ENCODE peak calls at places on chromosomes 11 and 22, in four cellular contexts. N is natural killer cell, Z is endothelial cell, B is B cell. R is an unnamed sample.

GRCh38 chr11:94544832-94545640 is 1.3 kb downstream of the FUT4 start:
- DNase-seq in N (peak), Z (no peak), B (no peak), R (peak)

GRCh38 chr11:43197357-43197756 is 114.4 kb upstream of the API5 start:
- DNase-seq in N (no peak), Z (no peak), B (no peak), R (no peak)

GRCh38 chr11:13303668-13304649 is 26.4 kb downstream of the BMAL1 start:
- DNase-seq in N (no peak), Z (no peak), B (no peak), R (no peak)

GRCh38 chr22:39490135-39490798 is 11.8 kb upstream of the MIEF1 start:
- DNase-seq in N (peak), Z (peak), B (peak), R (no peak)

GRCh38 chr22:40922484-40923303 is 28.5 kb upstream of the RBX1 start:
- DNase-seq in N (no peak), Z (peak), B (no peak), R (no peak)

GRCh38 chr22:17131686-17132085 is 10.5 kb upstream of the TMEM121B start:
- DNase-seq in N (no peak), Z (no peak), B (no peak), R (no peak)

GRCh38 chr11:43923327-43924111 is 18.9 kb upstream of the C11orf96 start:
- DNase-seq in N (no peak), Z (no peak), B (no peak), R (no peak)

GRCh38 chr11:72649215-72649976 is 24.8 kb downstream of the PDE2A start:
- DNase-seq in N (no peak), Z (no peak), B (no peak), R (no peak)

GRCh38 chr22:44935724-44936123 is 74.1 kb downstream of the PHF21B start:
- DNase-seq in N (no peak), Z (no peak), B (no peak), R (no peak)

GRCh38 chr11:45400594-45400993 is 114.5 kb upstream of the SYT13 start:
- DNase-seq in N (no peak), Z (no peak), B (no peak), R (no peak)

GRCh38 chr11:38538866-38539651 is 1941.0 kb upstream of the RAG2 start:
- DNase-seq in N (no peak), Z (no peak), B (no peak), R (no peak)

DNA sequence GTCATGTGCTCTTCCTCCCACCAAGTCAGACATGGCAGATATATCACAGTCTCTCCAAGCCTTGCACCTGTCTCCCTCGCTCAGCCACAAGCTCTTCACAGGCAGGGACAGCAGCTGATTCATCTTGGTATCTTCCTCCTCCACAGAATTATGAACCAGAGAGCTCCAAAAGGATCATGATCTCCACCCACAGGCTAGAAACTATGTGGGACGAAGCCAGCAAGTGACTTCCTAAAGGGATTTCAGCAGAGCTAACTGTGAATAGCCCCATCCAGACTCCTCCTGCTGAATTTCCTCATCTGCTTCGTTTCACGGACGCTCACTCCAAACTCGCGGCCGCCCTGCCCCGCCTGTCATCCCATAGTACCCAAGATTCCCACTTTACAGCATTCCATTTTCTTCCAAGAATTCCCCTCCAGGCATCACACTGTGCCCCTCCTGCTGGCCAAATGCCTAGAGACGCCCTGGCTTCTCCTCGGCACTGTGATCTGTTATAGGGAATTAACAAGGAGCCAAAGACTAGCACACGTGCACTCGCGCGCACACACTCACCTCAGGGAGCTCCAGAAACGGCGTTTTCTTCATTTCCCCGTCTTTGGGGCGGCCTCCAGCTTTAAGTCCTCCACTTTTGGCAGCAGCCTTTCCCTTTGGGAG is 35.7 kb downstream of the SPATA19 start:
- DNase-seq in N (no peak), Z (no peak), B (no peak), R (no peak)
- TF ChIP-seq CTCF in N (no peak), Z (no peak), B (no peak), R (no peak)

GRCh38 chr11:6030658-6031057 is at the start of gene OR56A1:
- DNase-seq in N (no peak), Z (no peak), B (no peak), R (no peak)
- TF ChIP-seq CTCF in N (no peak), Z (no peak), B (no peak), R (no peak)

DNA sequence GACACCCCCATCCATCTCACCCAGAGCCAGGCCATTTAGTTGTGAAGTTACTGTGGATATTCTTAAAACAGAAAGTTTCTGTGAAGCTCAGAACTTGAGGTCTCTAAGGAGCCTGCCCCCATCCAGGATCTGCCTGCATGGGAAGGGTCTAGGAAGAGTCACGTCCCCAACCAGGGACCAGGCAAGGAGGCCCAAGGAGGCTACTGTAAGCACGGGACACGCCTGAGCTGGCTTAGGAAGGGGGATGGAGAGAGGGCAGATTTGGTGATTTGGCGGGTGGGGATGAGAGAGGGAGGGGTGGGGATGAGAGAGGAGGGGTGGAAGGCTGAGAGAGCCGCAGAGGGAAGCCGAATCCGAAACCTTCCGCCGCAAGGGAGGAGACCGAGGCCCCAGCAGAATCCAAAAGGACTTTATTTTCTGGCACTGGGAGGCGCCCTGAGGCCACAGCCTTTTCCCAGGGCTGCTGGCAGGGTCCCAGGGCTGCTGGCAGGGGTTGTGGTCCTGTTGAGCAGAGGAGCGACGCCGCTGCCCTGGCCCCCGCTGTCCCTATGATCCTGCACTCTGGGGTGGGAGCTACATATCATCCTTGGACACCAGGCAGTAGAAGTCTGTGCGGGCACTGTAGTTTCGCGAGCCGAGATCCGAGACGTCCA is 9.3 kb downstream of the SIGIRR start:
- DNase-seq in N (no peak), Z (no peak), B (no peak), R (no peak)
- TF ChIP-seq CTCF in N (no peak), Z (no peak), B (no peak), R (no peak)

DNA sequence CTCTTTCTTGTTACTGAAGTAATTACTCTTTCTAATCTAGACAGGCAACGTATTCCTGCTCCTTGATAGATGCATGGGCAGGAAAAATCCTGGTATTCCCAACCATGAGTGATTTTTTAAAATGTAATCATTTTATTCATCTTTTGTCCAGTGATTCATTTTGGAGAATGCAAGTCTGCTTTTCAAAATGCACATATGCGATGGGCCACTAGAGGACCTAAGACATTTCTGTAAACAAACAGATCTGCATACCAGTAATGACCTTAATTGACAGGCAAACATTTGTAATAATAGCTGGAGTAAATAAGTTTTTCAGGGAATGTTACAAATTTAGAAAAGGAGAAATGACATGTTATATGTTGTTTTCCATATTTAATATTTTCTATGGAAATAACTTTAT is 1167.6 kb downstream of the JRKL start:
- DNase-seq in N (no peak), Z (no peak), B (no peak), R (no peak)
- TF ChIP-seq CTCF in N (no peak), Z (no peak), B (no peak), R (peak)

GRCh38 chr22:29722151-29722550 is 2.3 kb downstream of the CABP7 start:
- DNase-seq in N (no peak), Z (no peak), B (no peak), R (no peak)

GRCh38 chr22:29722587-29722986 is 2.8 kb downstream of the CABP7 start:
- DNase-seq in N (no peak), Z (no peak), B (no peak), R (no peak)

GRCh38 chr22:29726104-29726503 is 6.3 kb downstream of the CABP7 start:
- DNase-seq in N (no peak), Z (no peak), B (no peak), R (no peak)

GRCh38 chr22:29724843-29725242 is 5.0 kb downstream of the CABP7 start:
- DNase-seq in N (no peak), Z (no peak), B (no peak), R (no peak)

DNA sequence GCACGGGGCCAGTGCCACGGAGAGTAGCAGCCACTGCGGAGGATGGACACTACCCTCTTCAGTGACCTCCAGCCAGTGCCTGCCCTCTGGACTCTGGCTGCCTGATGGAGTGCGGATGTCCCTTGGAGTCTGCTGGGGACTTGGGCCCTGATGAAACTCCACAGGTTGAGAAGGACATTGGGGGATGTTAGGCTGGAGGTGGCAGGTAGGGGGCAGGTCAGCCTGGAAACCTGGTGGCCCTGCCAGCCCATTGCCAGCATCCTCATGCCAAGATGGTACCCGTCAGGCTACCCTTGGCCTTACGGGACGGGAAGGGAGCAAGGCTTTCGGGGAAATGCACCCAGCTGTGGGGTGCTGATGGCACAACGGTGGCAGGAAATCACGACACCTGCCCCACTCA is 4.0 kb downstream of the CABP7 start:
- DNase-seq in N (no peak), Z (no peak), B (no peak), R (no peak)
- TF ChIP-seq CTCF in N (no peak), Z (no peak), B (no peak), R (no peak)

GRCh38 chr11:14768789-14769188 is 123.2 kb downstream of the CYP2R1 start:
- DNase-seq in N (no peak), Z (no peak), B (no peak), R (no peak)

GRCh38 chr11:14764213-14764898 is 120.8 kb downstream of the PDE3B start:
- DNase-seq in N (no peak), Z (no peak), B (no peak), R (no peak)

GRCh38 chr11:14764899-14765527 is 121.4 kb downstream of the PDE3B start:
- DNase-seq in N (no peak), Z (no peak), B (peak), R (no peak)
- TF ChIP-seq CTCF in N (no peak), Z (no peak), B (no peak), R (no peak)

GRCh38 chr11:65885808-65886536 is 2.3 kb downstream of the FIBP start:
- DNase-seq in N (no peak), Z (no peak), B (peak), R (no peak)

GRCh38 chr11:65883058-65883761 is 3.6 kb downstream of the CTSW start:
- DNase-seq in N (no peak), Z (no peak), B (no peak), R (no peak)

GRCh38 chr11:65883786-65884715 is 4.2 kb downstream of the FIBP start:
- DNase-seq in N (no peak), Z (no peak), B (peak), R (no peak)

GRCh38 chr11:65885231-65885630 is 3.0 kb downstream of the FIBP start:
- DNase-seq in N (no peak), Z (no peak), B (no peak), R (no peak)

GRCh38 chr11:65884716-65885092 is 3.6 kb downstream of the FIBP start:
- DNase-seq in N (peak), Z (peak), B (peak), R (no peak)
- TF ChIP-seq CTCF in N (peak), Z (peak), B (peak), R (peak)

GRCh38 chr22:48576333-48577013 is 1251.2 kb downstream of the BRD1 start:
- DNase-seq in N (no peak), Z (peak), B (no peak), R (peak)
- TF ChIP-seq CTCF in N (no peak), Z (no peak), B (no peak), R (peak)